ENCODE peak calls at places on chromosomes 16 and 17, in nine cellular contexts. U, A, K, E, B, G, J, Y and F are unnamed samples.

GRCh38 chr16:67027046-67027445 is 1.9 kb upstream of the CBFB start:
- DNase-seq in Y (no peak), J (no peak), U (no peak), K (no peak), A (no peak), E (peak), B (peak), G (no peak), F (no peak)

GRCh38 chr17:8005951-8006730 is 3.7 kb downstream of the GUCY2D start:
- DNase-seq in Y (no peak), K (no peak), G (no peak), A (no peak), E (peak), J (no peak), U (no peak), B (peak), F (no peak)

GRCh38 chr16:87757841-87758426 is 7.9 kb downstream of the KLHDC4 start:
- DNase-seq in U (no peak), K (no peak), E (no peak), J (no peak), A (no peak), Y (no peak), B (no peak), G (no peak), F (no peak)

GRCh38 chr16:1181715-1182671 is 29.1 kb downstream of the CACNA1H start:
- DNase-seq in J (no peak), Y (peak), B (peak), U (peak), A (no peak), E (peak), G (no peak), K (no peak), F (no peak)

GRCh38 chr16:53130193-53131049 is 75.6 kb downstream of the CHD9 start:
- DNase-seq in K (peak), J (peak), A (peak), U (peak), G (peak), B (peak), E (peak), Y (peak), F (peak)

GRCh38 chr17:81731271-81731670 is 19.2 kb downstream of the SLC25A10 start:
- DNase-seq in G (no peak), J (no peak), K (no peak), U (peak), A (no peak), Y (no peak), B (no peak), E (no peak), F (no peak)

GRCh38 chr16:11181889-11182279 is 74.1 kb downstream of the SOCS1 start:
- DNase-seq in G (no peak), B (no peak), E (no peak), U (no peak), J (no peak), Y (no peak), A (no peak), K (peak), F (no peak)

GRCh38 chr17:18992454-18993130 is 12.0 kb downstream of the FAM83G start:
- DNase-seq in G (no peak), K (no peak), Y (no peak), A (no peak), B (no peak), J (no peak), U (no peak), E (no peak), F (no peak)

GRCh38 chr17:68892658-68893057 is 62.5 kb downstream of the ABCA8 start:
- DNase-seq in G (no peak), B (no peak), K (no peak), Y (no peak), J (no peak), E (no peak), U (no peak), A (no peak), F (no peak)

GRCh38 chr17:77212081-77212832 is 71.5 kb downstream of the SEC14L1 start:
- DNase-seq in J (no peak), Y (no peak), G (no peak), K (no peak), B (no peak), U (no peak), E (peak), A (no peak), F (no peak)

GRCh38 chr17:7745748-7746470 is 28.4 kb downstream of the DNAH2 start:
- DNase-seq in B (no peak), J (peak), Y (no peak), A (no peak), E (no peak), K (no peak), G (no peak), U (peak), F (no peak)

GRCh38 chr16:57694556-57695377 is at the start of gene DRC7:
- DNase-seq in Y (peak), E (no peak), G (no peak), J (no peak), K (no peak), A (peak), B (peak), U (peak), F (peak)

GRCh38 chr17:61833536-61834203 is 29.7 kb downstream of the BRIP1 start:
- DNase-seq in A (no peak), B (no peak), G (no peak), K (no peak), U (peak), J (peak), Y (no peak), E (no peak), F (no peak)

GRCh38 chr17:71446635-71447034 is 674.2 kb upstream of the SOX9 start:
- DNase-seq in A (no peak), Y (no peak), K (no peak), B (no peak), G (no peak), J (no peak), E (no peak), U (no peak), F (no peak)

GRCh38 chr17:59451706-59452105 is 113.7 kb upstream of the DHX40 start:
- DNase-seq in Y (no peak), G (no peak), A (peak), B (peak), J (no peak), U (no peak), E (no peak), K (no peak), F (no peak)

GRCh38 chr16:66473654-66474519 is 46.8 kb downstream of the BEAN1 start:
- DNase-seq in G (no peak), K (no peak), B (peak), J (no peak), U (no peak), A (no peak), E (peak), Y (no peak), F (peak)

GRCh38 chr16:67541391-67542263 is 13.0 kb downstream of the RIPOR1 start:
- DNase-seq in A (no peak), E (no peak), U (no peak), K (no peak), G (no peak), J (no peak), Y (peak), B (peak), F (peak)

GRCh38 chr17:79388556-79389295 is 222.1 kb downstream of the RBFOX3 start:
- DNase-seq in A (peak), U (no peak), G (no peak), B (peak), J (no peak), Y (peak), K (no peak), E (no peak), F (peak)

GRCh38 chr16:6265956-6266355 is 1066.7 kb upstream of the RBFOX1 start:
- DNase-seq in K (no peak), E (no peak), G (no peak), A (no peak), U (no peak), Y (no peak), J (no peak), B (no peak), F (no peak)

GRCh38 chr17:20125724-20126123 is 116.6 kb downstream of the SPECC1 start:
- DNase-seq in E (no peak), K (no peak), Y (no peak), A (no peak), J (no peak), B (no peak), G (no peak), U (no peak), F (no peak)

GRCh38 chr16:72126429-72126765 is 32.8 kb downstream of the DHX38 start:
- DNase-seq in K (no peak), U (no peak), Y (no peak), A (no peak), J (no peak), G (no peak), E (no peak), B (no peak), F (no peak)

GRCh38 chr16:30958164-30959083 is 870 bp downstream of the SETD1A start:
- DNase-seq in Y (peak), E (no peak), U (no peak), B (peak), A (no peak), J (no peak), K (no peak), G (no peak), F (peak)

GRCh38 chr16:31460582-31461002 is 1.3 kb downstream of the ARMC5 start:
- DNase-seq in U (peak), J (peak), K (no peak), G (no peak), A (no peak), Y (no peak), E (peak), B (no peak), F (peak)

GRCh38 chr17:82249896-82250581 is 21.2 kb downstream of the SLC16A3 start:
- DNase-seq in U (no peak), J (no peak), E (no peak), Y (no peak), A (no peak), G (no peak), B (no peak), K (no peak), F (no peak)

GRCh38 chr17:81400154-81400938 is 5.1 kb downstream of the BAHCC1 start:
- DNase-seq in G (no peak), E (no peak), B (peak), U (no peak), Y (peak), J (no peak), K (no peak), A (peak), F (no peak)

GRCh38 chr17:61809816-61810392 is 53.4 kb downstream of the BRIP1 start:
- DNase-seq in B (no peak), K (no peak), J (peak), E (no peak), G (no peak), U (peak), Y (no peak), A (no peak), F (peak)

GRCh38 chr17:80773243-80773991 is 218.2 kb upstream of the CHMP6 start:
- DNase-seq in K (no peak), E (peak), A (peak), B (peak), J (no peak), G (no peak), Y (no peak), U (no peak), F (peak)

GRCh38 chr16:21599994-21600773 is 807 bp downstream of the METTL9 start:
- DNase-seq in U (no peak), A (no peak), E (no peak), J (no peak), G (no peak), K (no peak), B (no peak), Y (peak), F (no peak)

GRCh38 chr16:12436201-12436657 is 367.5 kb downstream of the CPPED1 start:
- DNase-seq in A (no peak), G (no peak), B (peak), J (no peak), K (no peak), U (no peak), E (no peak), Y (no peak), F (peak)